ENCODE peak calls at places on chromosomes 11 and 22, in four cellular contexts. W is neural crest cell, J is pancreas, K is body of pancreas. U is an unnamed sample.

GRCh38 chr11:72716291-72716690 is 35.9 kb downstream of the ARAP1 start:
- DNase-seq in J (no peak), K (no peak), W (no peak), U (no peak)

GRCh38 chr22:37998543-37998942 is 14.2 kb upstream of the SOX10 start:
- DNase-seq in J (no peak), K (no peak), W (no peak), U (no peak)

GRCh38 chr11:109865558-109866186 is 227.5 kb upstream of the ZC3H12C start:
- DNase-seq in K (peak), W (no peak), J (no peak), U (no peak)

GRCh38 chr22:29062286-29062949 is 787 bp upstream of the C22orf31 start:
- DNase-seq in J (no peak), K (no peak), W (no peak), U (no peak)

GRCh38 chr11:130161441-130161840 is 1.9 kb downstream of the ST14 start:
- DNase-seq in W (no peak), K (no peak), J (no peak), U (no peak)

GRCh38 chr11:31802990-31803812 is 7.9 kb downstream of the PAX6 start:
- DNase-seq in J (peak), K (no peak), W (peak), U (no peak)

GRCh38 chr22:48736593-48737460 is 1090.8 kb downstream of the BRD1 start:
- DNase-seq in J (peak), K (no peak), W (no peak), U (no peak)

GRCh38 chr11:84089072-84090057 is 803.2 kb upstream of the CCDC90B start:
- DNase-seq in W (no peak), K (peak), J (no peak), U (no peak)

GRCh38 chr11:121152764-121153163 is 51.7 kb downstream of the TECTA start:
- DNase-seq in J (no peak), W (no peak), K (no peak), U (no peak)

GRCh38 chr22:40791241-40791640 is 27.9 kb downstream of the SLC25A17 start:
- DNase-seq in J (no peak), K (no peak), W (no peak), U (no peak)

GRCh38 chr11:111731839-111732238 is 34.4 kb downstream of the PPP2R1B start:
- DNase-seq in J (no peak), W (no peak), K (no peak), U (no peak)

GRCh38 chr11:33912405-33913361 is 20.8 kb upstream of the LMO2 start:
- DNase-seq in K (no peak), W (no peak), J (no peak), U (no peak)

GRCh38 chr22:45587638-45588481 is 83.8 kb upstream of the ATXN10 start:
- DNase-seq in J (no peak), W (no peak), K (no peak), U (no peak)

GRCh38 chr11:1050581-1051355 is 14.2 kb upstream of the MUC6 start:
- DNase-seq in K (peak), W (peak), J (peak), U (peak)

GRCh38 chr11:63888170-63889086 is 28.5 kb downstream of the RCOR2 start:
- DNase-seq in K (peak), J (peak), W (no peak), U (peak)

GRCh38 chr11:7597620-7598019 is 75.7 kb downstream of the CYB5R2 start:
- DNase-seq in K (peak), W (no peak), J (peak), U (no peak)

GRCh38 chr22:31106651-31107205 is 640 bp downstream of the SELENOM start:
- DNase-seq in K (peak), W (no peak), J (no peak), U (no peak)

GRCh38 chr11:89327885-89328284 is 150.2 kb downstream of the TYR start:
- DNase-seq in J (no peak), W (no peak), K (no peak), U (no peak)

GRCh38 chr22:40654522-40655167 is 18.1 kb upstream of the MRTFA start:
- DNase-seq in K (peak), J (no peak), W (no peak), U (no peak)

GRCh38 chr11:75480185-75480889 is 45.4 kb downstream of the GDPD5 start:
- DNase-seq in J (no peak), K (no peak), W (no peak), U (no peak)

GRCh38 chr11:75154646-75155569 is 4.0 kb downstream of the SLCO2B1 start:
- DNase-seq in K (no peak), J (no peak), W (no peak), U (no peak)

GRCh38 chr22:24894998-24895397 is 51.5 kb downstream of the LHFPL7 start:
- DNase-seq in W (no peak), J (peak), K (peak), U (no peak)

GRCh38 chr11:64419818-64420485 is 61.0 kb downstream of the RPS6KA4 start:
- DNase-seq in J (no peak), W (no peak), K (no peak), U (no peak)

GRCh38 chr11:111696556-111696955 is 69.6 kb downstream of the PPP2R1B start:
- DNase-seq in J (no peak), W (no peak), K (no peak), U (no peak)

GRCh38 chr11:17543574-17544180 is 539 bp downstream of the USH1C start:
- DNase-seq in K (no peak), J (peak), W (no peak), U (no peak)

GRCh38 chr22:22698263-22698750 is 53.9 kb downstream of the GGTLC2 start:
- DNase-seq in K (no peak), W (no peak), J (peak), U (no peak)

GRCh38 chr11:103898577-103899336 is 137.7 kb upstream of the DDI1 start:
- DNase-seq in K (no peak), J (no peak), W (no peak), U (no peak)

GRCh38 chr22:46070215-46070721 is 80.1 kb upstream of the PPARA start:
- DNase-seq in W (no peak), J (peak), K (peak), U (no peak)

GRCh38 chr22:26452236-26453016 is 23.4 kb downstream of the ASPHD2 start:
- DNase-seq in K (no peak), J (no peak), W (no peak), U (no peak)

GRCh38 chr11:22192289-22192641 is 620 bp upstream of the ANO5 start:
- DNase-seq in W (no peak), J (no peak), K (peak), U (no peak)

GRCh38 chr22:39345231-39345630 is 4.6 kb upstream of the SYNGR1 start:
- DNase-seq in W (no peak), J (no peak), K (no peak), U (no peak)

GRCh38 chr11:59062602-59063529 is 23.2 kb upstream of the GLYATL1B start:
- DNase-seq in W (no peak), K (no peak), J (peak), U (no peak)

GRCh38 chr22:31329029-31329428 is 17.1 kb downstream of the PATZ1 start:
- DNase-seq in J (no peak), W (no peak), K (no peak), U (no peak)

GRCh38 chr11:986270-986951 is 50.1 kb downstream of the MUC6 start:
- DNase-seq in K (no peak), W (no peak), J (no peak), U (no peak)

GRCh38 chr11:125073616-125074483 is 10.7 kb downstream of the SLC37A2 start:
- DNase-seq in J (peak), K (no peak), W (no peak), U (no peak)
- TF ChIP-seq CTCF in J (no peak), K (no peak), W (no peak), U (no peak)

GRCh38 chr11:69640995-69641581 is at the start of gene CCND1:
- DNase-seq in J (peak), W (peak), K (peak), U (no peak)
- TF ChIP-seq CTCF in J (no peak), W (peak), K (peak), U (no peak)

DNA sequence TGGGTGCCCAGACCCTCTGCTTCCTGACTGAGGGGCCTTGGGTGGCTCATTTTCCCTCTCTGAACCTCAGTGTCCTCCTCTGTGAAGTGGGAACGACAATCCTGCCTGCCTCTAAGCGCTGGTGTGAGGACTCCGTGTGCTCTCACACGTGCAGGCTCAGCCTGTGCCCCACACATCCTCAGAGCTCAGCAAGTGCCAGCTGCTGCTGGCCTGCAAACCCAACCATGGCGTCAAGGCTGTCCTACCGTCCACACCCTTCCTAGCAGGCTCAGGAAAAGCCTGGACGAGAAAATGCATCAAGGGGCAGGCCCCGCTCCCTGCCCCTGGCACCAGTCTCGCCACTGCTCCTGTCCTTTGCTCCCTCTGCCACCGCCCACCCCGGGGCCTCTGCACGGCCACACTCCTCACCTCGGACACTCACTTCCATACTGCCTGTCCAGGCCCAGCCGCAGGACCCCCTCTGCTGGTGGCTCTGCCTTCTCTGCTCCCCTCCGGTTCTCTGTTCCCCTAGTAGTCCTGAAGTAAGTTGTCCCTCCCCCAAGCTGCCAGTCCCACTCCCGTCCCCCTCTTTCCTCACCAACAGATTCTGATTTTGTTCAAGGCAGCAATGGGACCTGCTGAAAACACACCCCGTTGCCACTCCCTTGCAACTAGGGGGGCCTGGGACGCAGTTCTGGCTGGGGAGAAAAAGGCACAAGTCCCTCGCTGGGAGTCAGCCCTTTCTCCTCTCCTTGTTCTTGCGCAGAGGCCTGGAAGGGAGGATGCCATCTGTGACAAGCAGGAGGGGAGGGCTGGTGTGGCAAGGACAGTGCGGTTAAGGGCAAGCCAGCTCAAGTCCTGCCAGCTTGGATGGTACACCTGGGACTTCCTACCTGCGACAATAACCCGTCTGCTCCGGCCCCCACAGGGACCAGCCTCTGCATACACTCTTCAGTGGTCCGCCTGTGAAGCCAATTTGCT is 62.2 kb downstream of the ARFGAP3 start:
- DNase-seq in K (no peak), W (no peak), J (peak), U (no peak)
- TF ChIP-seq CTCF in K (no peak), W (no peak), J (no peak), U (no peak)

GRCh38 chr11:62393735-62394134 is 25.1 kb upstream of the SCGB1A1 start:
- DNase-seq in K (no peak), J (peak), W (no peak), U (no peak)

GRCh38 chr11:62394825-62395538 is 23.9 kb upstream of the SCGB1A1 start:
- DNase-seq in J (peak), W (peak), K (peak), U (no peak)

GRCh38 chr11:62392506-62392905 is 26.3 kb upstream of the SCGB1A1 start:
- DNase-seq in K (no peak), W (no peak), J (peak), U (no peak)

GRCh38 chr11:62391642-62392425 is 27.0 kb upstream of the SCGB1A1 start:
- DNase-seq in J (no peak), W (no peak), K (no peak), U (no peak)

DNA sequence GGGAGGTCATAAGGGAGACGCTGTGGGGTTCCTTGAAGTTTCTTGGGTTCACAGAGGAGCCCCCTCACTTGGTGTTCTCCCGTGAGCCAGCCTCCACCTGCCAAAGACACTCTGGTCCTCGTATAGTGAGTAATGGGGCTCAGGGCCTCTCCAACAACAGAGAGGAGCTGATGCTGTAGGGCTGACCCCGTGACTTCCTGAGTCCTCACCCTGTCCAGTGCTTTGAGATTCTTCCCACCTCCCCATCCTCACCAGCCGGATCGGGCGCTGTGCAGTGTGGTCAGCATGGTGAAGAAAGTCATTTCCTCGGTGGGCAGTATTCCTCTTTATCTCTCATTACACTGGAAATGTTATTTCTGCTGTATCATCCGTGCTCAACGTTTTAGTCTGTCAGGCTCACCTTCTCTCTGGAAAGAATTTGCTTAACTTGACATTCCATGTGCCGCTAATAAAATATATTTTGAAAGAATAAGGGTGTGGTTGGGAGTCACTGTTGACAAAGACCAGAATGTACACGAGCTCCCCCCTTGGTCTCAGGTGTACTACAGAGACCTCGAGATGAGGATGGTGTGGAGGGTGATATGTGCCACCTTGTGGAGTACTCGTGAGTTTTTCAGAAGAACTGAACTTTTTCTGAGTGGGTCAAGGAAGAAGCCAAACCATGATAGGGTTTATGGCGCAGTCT is 25.7 kb upstream of the SCGB1A1 start:
- DNase-seq in K (no peak), J (peak), W (no peak), U (no peak)
- TF ChIP-seq CTCF in K (peak), J (no peak), W (no peak), U (no peak)

GRCh38 chr11:116219171-116219635 is 553.6 kb downstream of the BUD13 start:
- DNase-seq in W (no peak), J (no peak), K (peak), U (no peak)

GRCh38 chr11:116217441-116217840 is 555.3 kb downstream of the BUD13 start:
- DNase-seq in K (no peak), J (no peak), W (no peak), U (no peak)

GRCh38 chr11:116217006-116217405 is 555.8 kb downstream of the BUD13 start:
- DNase-seq in W (no peak), J (no peak), K (peak), U (no peak)

GRCh38 chr11:116211166-116211565 is 561.6 kb downstream of the BUD13 start:
- DNase-seq in J (no peak), K (no peak), W (no peak), U (no peak)

DNA sequence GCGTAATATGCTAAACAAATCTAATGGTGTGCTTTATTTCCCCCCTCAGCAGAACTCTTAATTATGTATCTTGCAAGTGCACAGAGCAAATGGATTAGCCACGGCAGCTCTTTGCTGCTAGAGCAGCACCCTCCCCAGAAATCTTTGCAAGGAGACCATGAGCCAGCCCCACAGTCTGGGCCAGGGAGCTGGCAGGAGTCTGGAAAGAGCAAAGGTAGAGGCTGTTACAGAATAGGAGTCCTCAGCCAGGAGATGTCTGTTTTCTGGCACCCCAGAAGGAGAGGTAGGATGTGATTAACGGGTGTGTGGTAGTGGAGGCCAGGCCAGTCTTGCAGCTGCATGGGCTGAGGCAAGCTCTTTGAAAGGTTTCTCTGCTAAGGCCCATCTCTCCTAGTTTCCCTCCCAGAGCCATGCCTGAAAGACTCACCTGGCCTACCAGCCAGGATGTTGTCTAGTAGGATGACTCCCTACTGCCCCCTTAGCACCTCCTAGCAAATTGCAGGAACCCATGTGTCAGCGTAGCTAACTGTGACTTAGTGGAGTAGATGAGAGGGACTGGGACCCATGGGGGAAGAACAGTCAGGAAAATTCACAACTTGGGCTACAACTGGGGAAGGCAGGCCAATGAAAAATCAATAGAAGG is 557.2 kb downstream of the BUD13 start:
- DNase-seq in W (no peak), J (no peak), K (no peak), U (no peak)
- TF ChIP-seq CTCF in W (peak), J (no peak), K (peak), U (no peak)

GRCh38 chr22:36772451-36772850 is 3.5 kb downstream of the IFT27 start:
- DNase-seq in K (no peak), W (no peak), J (no peak), U (no peak)

GRCh38 chr22:36775966-36776669 is at the start of gene IFT27:
- DNase-seq in W (peak), K (peak), J (peak), U (peak)

GRCh38 chr22:36771376-36772063 is 4.4 kb downstream of the IFT27 start:
- DNase-seq in J (no peak), W (no peak), K (no peak), U (no peak)

GRCh38 chr22:36775589-36775965 is 342 bp downstream of the IFT27 start:
- DNase-seq in J (no peak), K (peak), W (no peak), U (no peak)

GRCh38 chr22:36773935-36774334 is 2.0 kb downstream of the IFT27 start:
- DNase-seq in W (no peak), J (no peak), K (peak), U (no peak)
- TF ChIP-seq CTCF in W (peak), J (no peak), K (peak), U (no peak)

DNA sequence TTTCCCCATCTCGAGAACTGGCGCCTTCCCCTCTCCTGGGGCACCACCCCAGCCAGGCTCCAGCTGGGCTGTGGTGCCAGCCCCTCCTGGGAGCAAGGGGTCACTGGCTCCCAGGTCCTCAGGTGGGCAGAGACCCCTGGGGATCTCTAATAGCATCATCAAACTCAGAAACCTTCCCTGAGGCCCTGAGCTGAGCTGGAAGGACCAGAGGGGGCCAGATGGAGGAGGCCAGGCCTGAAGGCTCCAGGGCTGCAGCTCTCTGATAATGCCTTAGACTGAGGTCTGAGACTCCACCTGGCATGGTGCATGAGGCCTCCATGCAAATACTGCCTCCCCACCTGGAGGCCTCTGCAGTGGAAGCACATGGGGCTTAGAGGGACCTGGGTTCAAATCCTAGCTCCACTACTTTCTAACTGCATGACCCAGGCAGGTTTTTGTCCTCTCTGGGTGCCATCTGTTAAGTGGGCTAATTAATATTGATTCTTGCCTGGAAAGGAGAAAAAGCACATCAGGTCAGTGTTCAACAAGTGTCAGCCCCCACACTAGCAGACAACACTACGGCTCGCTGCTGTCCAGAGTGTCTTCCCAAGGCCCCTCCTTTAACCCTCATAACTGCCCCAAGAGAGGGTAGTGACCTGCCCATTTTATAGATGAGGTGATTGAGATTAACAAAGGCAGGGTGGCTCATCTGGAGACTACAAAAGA is 1.5 kb downstream of the MAPK8IP1 start:
- DNase-seq in J (no peak), W (no peak), K (no peak), U (no peak)
- TF ChIP-seq CTCF in J (no peak), W (no peak), K (no peak), U (no peak)

U was measured in natural killer cell.